ENCODE peak calls at places on chromosomes 4 and X, in five cellular contexts. R is SK-N-SH, F is PC-3, O is fibroblast of lung, V is IMR-90. Q is an unnamed sample. For H3K9me3, the result is how much of the 10 kb centered on the place peaks cover.

GRCh38 chr4:77782102-77782835 is 36.9 kb downstream of the CNOT6L start:
- DNase-seq in R (no peak), F (no peak), O (no peak), V (no peak), Q (no peak)

GRCh38 chr4:62528874-62529273 is 1328.7 kb downstream of the ADGRL3 start:
- DNase-seq in R (no peak), F (peak), O (no peak), V (no peak), Q (no peak)

GRCh38 chr4:4930677-4931076 is 71.2 kb downstream of the MSX1 start:
- DNase-seq in R (no peak), F (no peak), O (no peak), V (no peak), Q (no peak)

GRCh38 chr4:85496146-85496849 is 21.3 kb downstream of the ARHGAP24 start:
- DNase-seq in R (no peak), F (peak), O (peak), V (no peak), Q (peak)

GRCh38 chr4:154595807-154596206 is 5.3 kb upstream of the FGA start:
- DNase-seq in R (no peak), F (peak), O (peak), V (no peak), Q (no peak)

GRCh38 chr4:13762126-13762525 is 134.6 kb upstream of the BOD1L1 start:
- DNase-seq in R (no peak), F (no peak), O (no peak), V (peak), Q (no peak)

GRCh38 chr4:87060957-87061356 is 126.1 kb downstream of the AFF1 start:
- DNase-seq in R (no peak), F (peak), O (peak), V (peak), Q (peak)

GRCh38 chr4:1290165-1290977 is 680 bp downstream of the MAEA start:
- DNase-seq in R (no peak), F (peak), O (no peak), V (peak), Q (no peak)

GRCh38 chrX:22135994-22136684 is 104.0 kb downstream of the PHEX start:
- DNase-seq in R (peak), F (peak), O (peak), V (peak), Q (peak)

GRCh38 chr4:8039290-8039689 is 99.6 kb upstream of the AFAP1 start:
- DNase-seq in R (peak), F (no peak), O (no peak), V (no peak), Q (no peak)

GRCh38 chr4:150859435-150859834 is 155.6 kb downstream of the LRBA start:
- DNase-seq in R (no peak), F (no peak), O (no peak), V (no peak), Q (no peak)

GRCh38 chr4:188550296-188550695 is 411.1 kb downstream of the TRIML1 start:
- DNase-seq in R (no peak), F (no peak), O (no peak), V (peak), Q (peak)

GRCh38 chrX:137600769-137601168 is 34.8 kb downstream of the ZIC3 start:
- DNase-seq in R (no peak), F (no peak), O (no peak), V (no peak), Q (no peak)

GRCh38 chrX:9534686-9535085 is 69.8 kb downstream of the TBL1X start:
- DNase-seq in R (no peak), F (no peak), O (peak), V (peak), Q (no peak)

GRCh38 chrX:52420824-52421443 is 52.1 kb downstream of the XAGE2 start:
- DNase-seq in R (no peak), F (no peak), O (no peak), V (peak), Q (no peak)

GRCh38 chr4:69713593-69713992 is 46.8 kb downstream of the SULT1B1 start:
- DNase-seq in R (no peak), F (no peak), O (no peak), V (no peak), Q (no peak)

GRCh38 chr4:73099143-73099542 is 29.6 kb upstream of the COX18 start:
- DNase-seq in R (no peak), F (no peak), O (no peak), V (no peak), Q (no peak)

GRCh38 chr4:177384856-177385396 is 57.3 kb downstream of the AGA start:
- DNase-seq in R (no peak), F (no peak), O (no peak), V (no peak), Q (no peak)

GRCh38 chrX:125205918-125206665 is 113.6 kb upstream of the TEX13C start:
- DNase-seq in R (peak), F (peak), O (no peak), V (no peak), Q (peak)

GRCh38 chr4:69056921-69057562 is 39.2 kb upstream of the UGT2B7 start:
- DNase-seq in R (no peak), F (no peak), O (peak), V (peak), Q (no peak)

GRCh38 chr4:102308032-102308799 is 37.1 kb downstream of the SLC39A8 start:
- DNase-seq in R (no peak), F (no peak), O (no peak), V (no peak), Q (no peak)

GRCh38 chr4:125728568-125728967 is 413.8 kb downstream of the FAT4 start:
- DNase-seq in R (no peak), F (peak), O (peak), V (peak), Q (peak)

GRCh38 chr4:17236686-17237085 is 275.2 kb downstream of the QDPR start:
- DNase-seq in R (no peak), F (no peak), O (peak), V (peak), Q (peak)

GRCh38 chr4:95362906-95363578 is 185.7 kb downstream of the UNC5C start:
- DNase-seq in R (peak), F (peak), O (peak), V (peak), Q (peak)

GRCh38 chr4:181301735-181302380 is 941.3 kb upstream of the TENM3 start:
- DNase-seq in R (no peak), F (peak), O (peak), V (peak), Q (peak)

GRCh38 chr4:82562553-82562854 is 716 bp upstream of the TMEM150C start:
- DNase-seq in R (no peak), F (no peak), O (no peak), V (no peak), Q (no peak)

GRCh38 chr4:53943345-53944085 is 120.9 kb downstream of the CHIC2 start:
- DNase-seq in R (no peak), F (peak), O (peak), V (peak), Q (peak)

GRCh38 chr4:39061450-39061849 is 582 bp upstream of the KLHL5 start:
- DNase-seq in R (no peak), F (no peak), O (no peak), V (no peak), Q (no peak)

GRCh38 chr4:39066371-39066770 is 4.3 kb downstream of the KLHL5 start:
- DNase-seq in R (no peak), F (no peak), O (no peak), V (no peak), Q (no peak)

GRCh38 chr4:39067031-39067430 is 5.0 kb downstream of the KLHL5 start:
- DNase-seq in R (no peak), F (no peak), O (no peak), V (no peak), Q (no peak)

GRCh38 chr4:39062094-39062493 is at the start of gene KLHL5:
- DNase-seq in R (peak), F (no peak), O (peak), V (no peak), Q (no peak)

GRCh38 chr4:39062499-39062898 is 467 bp downstream of the KLHL5 start:
- DNase-seq in R (peak), F (no peak), O (no peak), V (no peak), Q (no peak)
- H3K4me3 ChIP-seq in R (peak), F (no peak), O (no peak), V (no peak), Q (no peak)

DNA sequence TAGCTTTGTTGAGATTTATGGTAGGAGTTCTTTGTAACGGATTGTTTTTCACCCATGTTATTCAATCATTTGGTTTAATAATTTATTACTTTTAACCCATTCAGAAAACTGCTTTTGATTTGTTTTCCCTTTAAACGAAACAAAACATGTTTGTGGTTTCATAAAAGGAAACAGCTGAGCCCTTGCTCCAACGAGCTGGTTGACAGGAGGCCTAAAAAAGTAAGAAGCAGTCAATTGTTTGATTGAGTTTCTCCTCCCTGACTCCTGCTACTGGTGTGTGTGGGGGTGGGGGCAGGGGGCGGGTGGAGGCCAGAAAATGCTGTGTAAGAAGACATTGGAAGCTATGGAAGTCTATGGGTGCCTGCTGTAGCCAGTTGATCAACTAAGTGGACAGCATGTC is 102.7 kb downstream of the CHRDL1 start:
- DNase-seq in R (no peak), F (no peak), O (no peak), V (no peak), Q (no peak)
- H3K9me3 ChIP-seq in R (under half), F (under half), O (under half), V (under half), Q (under half)

DNA sequence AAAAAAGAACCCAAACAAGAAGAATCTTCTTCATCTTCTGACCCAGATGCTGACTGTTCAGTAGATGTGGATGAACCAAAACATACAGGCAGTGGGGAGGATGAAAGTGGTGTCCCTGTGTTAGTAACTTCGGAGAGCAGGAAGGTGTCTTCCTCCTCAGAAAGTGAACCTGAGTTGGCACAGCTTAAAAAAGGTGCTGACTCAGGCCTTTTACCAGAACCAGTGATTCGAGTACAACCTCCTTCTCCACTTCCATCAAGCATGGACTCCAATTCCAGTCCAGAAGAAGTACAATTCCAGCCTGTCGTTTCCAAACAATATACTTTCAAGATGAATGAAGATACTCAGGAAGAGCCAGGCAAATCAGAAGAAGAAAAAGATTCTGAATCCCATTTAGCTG is 307.0 kb downstream of the ANK2 start:
- DNase-seq in R (no peak), F (no peak), O (no peak), V (no peak), Q (no peak)
- H3K4me3 ChIP-seq in R (no peak), F (no peak), O (no peak), V (no peak), Q (no peak)

GRCh38 chr4:156636398-156636797 is 335.2 kb downstream of the PDGFC start:
- DNase-seq in R (no peak), F (no peak), O (no peak), V (no peak), Q (no peak)
- H3K9me3 ChIP-seq in R (under half), F (under half), O (under half), V (under half), Q (under half)

GRCh38 chrX:153411988-153412574 is 809 bp downstream of the ZFP92 start:
- DNase-seq in R (peak), F (no peak), O (no peak), V (no peak), Q (no peak)
- H3K4me3 ChIP-seq in R (peak), F (no peak), O (no peak), V (no peak), Q (no peak)

GRCh38 chrX:38959736-38960534 is 158.7 kb downstream of the MID1IP1 start:
- DNase-seq in R (no peak), F (no peak), O (no peak), V (no peak), Q (no peak)
- H3K9me3 ChIP-seq in R (under half), F (under half), O (under half), V (under half), Q (under half)

GRCh38 chr4:139324620-139325019 is 22.3 kb upstream of the NDUFC1 start:
- DNase-seq in R (no peak), F (no peak), O (no peak), V (no peak), Q (no peak)

GRCh38 chr4:139330283-139330682 is 28.0 kb upstream of the NDUFC1 start:
- DNase-seq in R (no peak), F (no peak), O (no peak), V (no peak), Q (no peak)

GRCh38 chr4:139333046-139333445 is 30.8 kb upstream of the NDUFC1 start:
- DNase-seq in R (no peak), F (no peak), O (no peak), V (no peak), Q (no peak)

GRCh38 chr4:139331185-139331584 is 28.9 kb upstream of the NDUFC1 start:
- DNase-seq in R (no peak), F (no peak), O (peak), V (no peak), Q (no peak)

DNA sequence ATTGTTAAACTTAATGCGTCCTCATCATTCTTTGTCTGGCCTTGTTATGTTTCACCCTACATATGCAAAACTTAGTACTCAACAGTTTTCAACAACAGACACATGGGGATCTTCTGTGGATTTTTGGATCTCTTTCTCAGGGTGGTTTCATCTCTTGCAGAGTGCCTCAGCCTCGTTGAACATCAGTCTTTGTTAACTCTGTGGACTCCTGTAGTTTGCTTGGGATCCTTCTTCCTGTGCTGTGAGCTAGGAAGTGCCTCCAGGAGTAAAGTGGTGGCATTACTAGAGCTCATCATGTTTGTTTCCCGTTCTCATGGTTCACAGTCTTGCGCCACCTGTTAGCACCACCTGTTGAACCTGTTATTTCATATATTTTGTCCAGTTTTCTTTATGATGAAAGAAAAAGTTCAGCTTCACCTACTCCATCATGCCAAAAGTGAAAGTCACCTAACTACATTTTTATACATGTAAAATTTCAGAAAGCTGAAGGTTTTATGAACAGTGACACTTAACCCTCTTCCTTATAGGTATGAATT is 27.5 kb upstream of the NDUFC1 start:
- DNase-seq in R (no peak), F (no peak), O (no peak), V (no peak), Q (no peak)
- H3K4me3 ChIP-seq in R (no peak), F (no peak), O (no peak), V (no peak), Q (no peak)

Q was measured in MG63.